ENCODE peak calls at places on chromosome 11, in six cellular contexts. A is tibial nerve, O is upper lobe of right lung, K is transverse colon, Q is GM23338, D is bronchial epithelial cell. G is an unnamed sample.

GRCh38 chr11:9003573-9004309 is at the start of gene NRIP3:
- DNase-seq in A (peak; percentile 41), O (peak; percentile 84), K (peak; percentile 81), Q (peak; percentile 77), D (peak; percentile 13), G (peak; percentile 52)

GRCh38 chr11:64178203-64178602 is 7.8 kb upstream of the STIP1 start:
- DNase-seq in A (no peak), O (no peak), K (no peak), Q (no peak), D (no peak), G (no peak)

GRCh38 chr11:2766166-2766565 is 66.4 kb upstream of the KCNQ1OT1 start:
- DNase-seq in A (peak; percentile 4), O (no peak), K (no peak), Q (no peak), D (no peak), G (no peak)

GRCh38 chr11:125224391-125225015 is 60.0 kb downstream of the PKNOX2 start:
- DNase-seq in A (peak; percentile 37), O (no peak), K (no peak), Q (peak; percentile 72), D (no peak), G (peak; percentile 27)

GRCh38 chr11:65827774-65828156 is 6.0 kb upstream of the SNX32 start:
- DNase-seq in A (no peak), O (no peak), K (no peak), Q (no peak), D (no peak), G (no peak)

GRCh38 chr11:125990244-125990643 is 44.4 kb downstream of the VSIG10L2 start:
- DNase-seq in A (no peak), O (no peak), K (no peak), Q (no peak), D (peak; percentile 13), G (peak; percentile 5)

GRCh38 chr11:29780756-29781155 is 236.1 kb downstream of the KCNA4 start:
- DNase-seq in A (no peak), O (no peak), K (no peak), Q (peak; percentile 5), D (no peak), G (no peak)

GRCh38 chr11:134346101-134346975 is 14.6 kb downstream of the GLB1L2 start:
- DNase-seq in A (no peak), O (no peak), K (no peak), Q (no peak), D (no peak), G (no peak)

GRCh38 chr11:130470832-130471706 is 22.6 kb downstream of the ADAMTS15 start:
- DNase-seq in A (no peak), O (no peak), K (no peak), Q (no peak), D (no peak), G (no peak)

GRCh38 chr11:105838668-105839403 is 183.2 kb downstream of the MSANTD4 start:
- DNase-seq in A (no peak), O (no peak), K (no peak), Q (peak; percentile 11), D (peak; percentile 83), G (peak; percentile 88)

GRCh38 chr11:65426839-65427690 is 4.5 kb downstream of the NEAT1 start:
- DNase-seq in A (no peak), O (peak; percentile 70), K (peak; percentile 82), Q (peak; percentile 54), D (peak; percentile 87), G (peak; percentile 89)

GRCh38 chr11:1530686-1531256 is 41.3 kb downstream of the DUSP8 start:
- DNase-seq in A (no peak), O (no peak), K (no peak), Q (no peak), D (no peak), G (peak; percentile 43)

GRCh38 chr11:68215524-68216170 is 2.6 kb upstream of the KMT5B start:
- DNase-seq in A (no peak), O (no peak), K (no peak), Q (no peak), D (no peak), G (no peak)

GRCh38 chr11:68213135-68213515 is at the start of gene KMT5B:
- DNase-seq in A (no peak), O (peak; percentile 83), K (peak; percentile 58), Q (peak; percentile 72), D (no peak), G (no peak)

GRCh38 chr11:68213555-68214172 is 568 bp upstream of the KMT5B start:
- DNase-seq in A (peak; percentile 79), O (peak; percentile 93), K (peak; percentile 89), Q (peak; percentile 96), D (peak; percentile 48), G (peak; percentile 96)

GRCh38 chr11:68215087-68215445 is 2.0 kb upstream of the KMT5B start:
- DNase-seq in A (no peak), O (peak; percentile 82), K (no peak), Q (no peak), D (no peak), G (no peak)

DNA sequence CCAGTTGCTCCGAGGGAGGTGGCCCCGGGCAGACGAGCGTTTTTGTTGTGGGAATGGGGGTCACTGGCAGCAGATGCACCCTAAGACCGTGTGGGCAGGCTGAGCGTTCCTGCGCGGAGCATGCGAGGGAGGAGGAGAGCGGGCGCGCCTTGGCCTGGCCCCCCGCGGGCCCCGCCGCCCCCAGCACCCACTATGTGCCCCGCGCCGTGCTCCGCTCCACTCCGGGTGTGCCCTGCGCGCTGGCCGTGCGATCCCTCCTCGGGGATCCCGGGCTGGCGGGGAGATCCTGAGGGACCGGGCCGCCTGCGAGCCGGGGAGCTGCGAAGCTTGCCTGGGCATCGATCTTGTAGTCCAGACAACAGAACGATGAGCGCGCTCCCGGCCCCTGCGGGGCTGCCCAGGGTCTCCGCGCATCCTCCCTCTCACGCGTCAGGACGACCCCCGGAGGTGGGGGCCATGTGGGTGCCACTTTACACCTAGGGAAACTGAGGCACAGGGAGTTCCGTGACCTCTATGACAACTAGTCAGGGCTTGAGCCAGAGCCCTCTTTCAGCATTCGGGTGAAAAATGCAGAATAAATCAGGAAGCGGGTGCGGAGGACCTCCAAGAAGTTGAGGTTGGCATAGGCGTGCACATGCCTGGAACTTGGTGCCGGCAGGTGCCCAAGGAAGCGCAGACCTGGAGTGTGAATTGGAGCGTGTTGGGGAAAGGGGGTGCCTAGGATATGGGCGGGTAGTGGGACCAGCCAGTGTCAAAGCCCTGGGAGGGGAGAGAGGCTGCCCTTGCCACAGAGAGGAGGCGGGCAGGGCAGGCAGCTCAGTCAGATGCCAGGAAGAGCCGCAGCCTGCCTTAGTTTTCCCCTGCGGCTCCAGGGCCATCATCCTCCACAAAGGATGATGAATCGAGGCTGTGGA is 1.3 kb upstream of the KMT5B start:
- DNase-seq in A (no peak), O (peak; percentile 76), K (peak; percentile 36), Q (peak; percentile 46), D (no peak), G (peak; percentile 21)
- H3K4me3 ChIP-seq in A (peak overlapping the region; percentile 88), O (peak overlapping the region; percentile 83), K (peak overlapping the region; percentile 89), Q (peak overlapping the region; percentile 80), D (peak overlapping the region; percentile 90), G (peak overlapping the region; percentile 62)

GRCh38 chr11:101436511-101437142 is 147.2 kb downstream of the TRPC6 start:
- DNase-seq in A (no peak), O (no peak), K (peak; percentile 34), Q (peak; percentile 91), D (peak; percentile 58), G (peak; percentile 70)
- TF ChIP-seq CTCF in A (peak; percentile 37), O (peak; percentile 63), K (peak; percentile 44), Q (peak; percentile 94), D (peak; percentile 80), G (peak; percentile 90)

GRCh38 chr11:118606157-118606843 is 1.1 kb upstream of the PHLDB1 start:
- DNase-seq in A (no peak), O (no peak), K (no peak), Q (peak; percentile 46), D (no peak), G (no peak)

GRCh38 chr11:118606844-118607228 is 579 bp upstream of the PHLDB1 start:
- DNase-seq in A (no peak), O (no peak), K (no peak), Q (no peak), D (no peak), G (no peak)

GRCh38 chr11:118602331-118602730 is 5.1 kb upstream of the PHLDB1 start:
- DNase-seq in A (no peak), O (no peak), K (no peak), Q (no peak), D (no peak), G (no peak)

GRCh38 chr11:118605116-118605867 is 2.1 kb upstream of the PHLDB1 start:
- DNase-seq in A (peak; percentile 75), O (no peak), K (peak; percentile 62), Q (peak; percentile 67), D (no peak), G (no peak)

GRCh38 chr11:118604566-118604965 is 2.8 kb upstream of the PHLDB1 start:
- DNase-seq in A (no peak), O (no peak), K (no peak), Q (no peak), D (no peak), G (no peak)
- H3K4me3 ChIP-seq in A (no peak overlapping the region), O (no peak overlapping the region), K (no peak overlapping the region), Q (no peak overlapping the region), D (no peak overlapping the region), G (no peak overlapping the region)

DNA sequence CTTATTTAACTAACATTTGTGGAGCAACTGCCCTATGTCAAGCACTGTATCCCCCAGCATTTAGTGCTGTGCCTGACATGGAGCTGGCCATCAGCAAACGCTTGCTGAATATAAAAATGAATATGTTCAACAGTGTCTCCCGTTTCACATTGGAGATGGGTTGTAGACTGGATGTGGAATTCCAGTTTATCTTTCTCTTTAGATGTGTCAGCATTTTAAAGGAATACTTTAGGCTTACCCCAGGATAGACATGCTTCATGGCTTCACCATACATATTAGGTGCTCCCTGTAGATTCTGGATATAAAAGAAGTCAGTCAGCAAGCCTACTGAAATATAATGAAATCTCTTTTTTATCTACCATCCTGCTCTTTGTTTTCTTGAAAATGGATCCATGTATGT is 21.3 kb upstream of the TPH1 start:
- DNase-seq in A (no peak), O (no peak), K (no peak), Q (no peak), D (no peak), G (no peak)
- TF ChIP-seq CTCF in A (no peak), O (no peak), K (no peak), Q (no peak), D (no peak), G (no peak)

GRCh38 chr11:38296211-38296776 is 1698.3 kb upstream of the RAG2 start:
- DNase-seq in A (no peak), O (no peak), K (no peak), Q (no peak), D (no peak), G (no peak)
- H3K4me3 ChIP-seq in A (no peak overlapping the region), O (no peak overlapping the region), K (no peak overlapping the region), Q (no peak overlapping the region), D (no peak overlapping the region), G (no peak overlapping the region)

DNA sequence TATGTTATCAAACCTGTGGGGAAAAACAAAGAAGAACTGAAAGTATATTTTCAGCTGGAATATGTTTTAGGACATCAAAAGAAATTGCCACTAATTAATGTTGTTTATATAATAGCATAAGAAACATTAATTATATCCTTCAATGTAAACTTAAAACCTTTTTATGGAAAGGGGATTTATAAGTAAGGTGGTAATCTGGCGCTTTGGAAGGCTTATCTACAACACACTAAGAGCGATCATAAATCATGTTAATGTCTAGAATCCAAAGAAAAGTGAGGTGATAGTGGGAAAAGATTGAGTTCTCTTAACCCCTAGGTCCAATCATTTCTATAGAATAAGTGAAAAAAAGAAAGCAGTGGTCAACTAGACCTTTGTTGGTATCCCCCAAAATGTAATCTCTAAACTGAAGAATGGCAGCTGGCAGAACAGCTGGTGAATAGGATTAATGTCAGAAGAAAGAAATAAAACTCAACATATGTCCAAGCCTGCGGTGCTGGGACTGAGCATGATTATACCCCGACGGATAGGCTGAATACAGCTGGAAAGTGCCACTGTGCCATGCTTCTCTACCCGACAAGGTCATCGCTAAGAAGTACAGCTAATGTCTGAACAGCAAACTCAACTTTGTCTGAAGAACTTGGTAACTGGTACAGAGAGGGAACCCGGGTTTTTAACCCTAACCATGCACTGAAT is 64.0 kb downstream of the SOX6 start:
- DNase-seq in A (no peak), O (no peak), K (no peak), Q (no peak), D (no peak), G (no peak)
- TF ChIP-seq CTCF in A (no peak), O (no peak), K (no peak), Q (no peak), D (no peak), G (no peak)